ENCODE peak calls at places on chromosomes 12 and 14, in nine cellular contexts. C is left ventricle myocardium inferior; Q is ELR; Z is nephron progenitor cell; X is activated naive CD8-positive, alpha-beta T cell treated with anti-CD3 and anti-CD28 coated beads, Interleukin-2, amount 50 U/mL, for 16 hours; G is fibroblast of the aortic adventitia; I is islet precursor cell; B is NCI-H345; K is D341Med. V is an unnamed sample.

GRCh38 chr14:66485029-66485428 is 1.1 kb upstream of the CCDC196 start:
- DNase-seq in C (no peak), Q (no peak), Z (no peak), X (no peak), G (no peak), I (no peak), B (no peak), K (no peak), V (no peak)

GRCh38 chr14:62187265-62187664 is 425.0 kb downstream of the SNAPC1 start:
- DNase-seq in C (no peak), Q (no peak), Z (no peak), X (no peak), G (no peak), I (peak), B (no peak), K (no peak), V (no peak)

GRCh38 chr12:111084172-111084571 is 163.8 kb upstream of the MYL2 start:
- DNase-seq in C (no peak), Q (no peak), Z (no peak), X (no peak), G (no peak), I (no peak), B (no peak), K (no peak), V (no peak)

GRCh38 chr12:11722071-11722470 is 72.6 kb downstream of the ETV6 start:
- DNase-seq in C (no peak), Q (no peak), Z (no peak), X (no peak), G (no peak), I (no peak), B (no peak), K (no peak), V (no peak)

GRCh38 chr12:132163911-132164288 is 19.6 kb downstream of the NOC4L start:
- DNase-seq in C (no peak), Q (peak), Z (no peak), X (no peak), G (no peak), I (no peak), B (no peak), K (no peak), V (no peak)

GRCh38 chr12:116426391-116427136 is 132.6 kb upstream of the MAP1LC3B2 start:
- DNase-seq in C (peak), Q (peak), Z (peak), X (no peak), G (peak), I (peak), B (no peak), K (no peak), V (peak)

GRCh38 chr12:51683763-51684357 is 92.8 kb downstream of the SCN8A start:
- DNase-seq in C (no peak), Q (peak), Z (no peak), X (no peak), G (peak), I (no peak), B (no peak), K (no peak), V (peak)

GRCh38 chr14:102058146-102058545 is 28.7 kb downstream of the HSP90AA1 start:
- DNase-seq in C (no peak), Q (peak), Z (no peak), X (no peak), G (peak), I (no peak), B (no peak), K (no peak), V (no peak)

GRCh38 chr12:18700254-18700653 is 37.6 kb downstream of the PLCZ1 start:
- DNase-seq in C (no peak), Q (peak), Z (no peak), X (no peak), G (peak), I (no peak), B (no peak), K (no peak), V (peak)

GRCh38 chr12:112183591-112184021 is 58.2 kb downstream of the TRAFD1 start:
- DNase-seq in C (no peak), Q (no peak), Z (no peak), X (no peak), G (no peak), I (no peak), B (no peak), K (no peak), V (no peak)

GRCh38 chr12:48019639-48020265 is 15.5 kb upstream of the COL2A1 start:
- DNase-seq in C (no peak), Q (no peak), Z (no peak), X (no peak), G (no peak), I (no peak), B (no peak), K (no peak), V (no peak)

GRCh38 chr12:28802706-28803438 is 346.2 kb upstream of the FAR2 start:
- DNase-seq in C (peak), Q (no peak), Z (no peak), X (no peak), G (peak), I (peak), B (no peak), K (no peak), V (no peak)

GRCh38 chr12:120759591-120760348 is 34.1 kb downstream of the ACADS start:
- DNase-seq in C (no peak), Q (no peak), Z (no peak), X (no peak), G (no peak), I (no peak), B (peak), K (no peak), V (no peak)

GRCh38 chr14:85380891-85381290 is 149.1 kb upstream of the FLRT2 start:
- DNase-seq in C (no peak), Q (no peak), Z (no peak), X (no peak), G (peak), I (no peak), B (no peak), K (no peak), V (peak)

GRCh38 chr14:63922696-63923421 is 70.1 kb downstream of the SYNE2 start:
- DNase-seq in C (no peak), Q (no peak), Z (no peak), X (no peak), G (peak), I (no peak), B (no peak), K (no peak), V (no peak)

GRCh38 chr12:55499810-55500252 is 7.7 kb downstream of the OR6C68 start:
- DNase-seq in C (no peak), Q (no peak), Z (no peak), X (no peak), G (no peak), I (no peak), B (no peak), K (no peak), V (no peak)

GRCh38 chr12:48882325-48882687 is 16.6 kb upstream of the RND1 start:
- DNase-seq in C (no peak), Q (peak), Z (peak), X (no peak), G (peak), I (peak), B (no peak), K (no peak), V (peak)

GRCh38 chr14:33026850-33027420 is 88.3 kb downstream of the NPAS3 start:
- DNase-seq in C (no peak), Q (no peak), Z (no peak), X (no peak), G (peak), I (no peak), B (no peak), K (no peak), V (peak)

GRCh38 chr12:47509398-47509851 is 196.4 kb downstream of the RPAP3 start:
- DNase-seq in C (no peak), Q (peak), Z (no peak), X (no peak), G (peak), I (no peak), B (no peak), K (no peak), V (peak)

GRCh38 chr14:55123101-55123500 is 6.0 kb upstream of the LGALS3 start:
- DNase-seq in C (no peak), Q (peak), Z (no peak), X (no peak), G (peak), I (peak), B (no peak), K (no peak), V (peak)

GRCh38 chr14:32635103-32635719 is 303.5 kb upstream of the NPAS3 start:
- DNase-seq in C (no peak), Q (peak), Z (no peak), X (no peak), G (peak), I (no peak), B (no peak), K (no peak), V (peak)

GRCh38 chr12:65308001-65308400 is 29.5 kb downstream of the MSRB3 start:
- DNase-seq in C (no peak), Q (peak), Z (no peak), X (no peak), G (peak), I (no peak), B (no peak), K (no peak), V (peak)

GRCh38 chr12:100564090-100564489 is 9.4 kb upstream of the GAS2L3 start:
- DNase-seq in C (no peak), Q (no peak), Z (no peak), X (no peak), G (no peak), I (no peak), B (no peak), K (no peak), V (no peak)

GRCh38 chr14:81936348-81936747 is 402.7 kb upstream of the SEL1L start:
- DNase-seq in C (no peak), Q (no peak), Z (no peak), X (no peak), G (no peak), I (no peak), B (no peak), K (no peak), V (no peak)

GRCh38 chr12:62260733-62261683 is 804 bp downstream of the USP15 start:
- DNase-seq in C (peak), Q (peak), Z (peak), X (peak), G (peak), I (peak), B (peak), K (peak), V (peak)

GRCh38 chr12:66803972-66804371 is 125.1 kb upstream of the GRIP1 start:
- DNase-seq in C (no peak), Q (no peak), Z (peak), X (no peak), G (no peak), I (no peak), B (no peak), K (no peak), V (no peak)

GRCh38 chr12:53197011-53197640 is 9.9 kb downstream of the ITGB7 start:
- DNase-seq in C (no peak), Q (no peak), Z (no peak), X (no peak), G (no peak), I (no peak), B (no peak), K (no peak), V (no peak)

GRCh38 chr12:80814453-80814852 is 97.7 kb downstream of the MYF5 start:
- DNase-seq in C (no peak), Q (no peak), Z (no peak), X (no peak), G (no peak), I (no peak), B (no peak), K (no peak), V (no peak)

GRCh38 chr14:23365353-23366162 is 586 bp upstream of the EFS start:
- DNase-seq in C (no peak), Q (no peak), Z (peak), X (no peak), G (no peak), I (peak), B (no peak), K (peak), V (peak)